ENCODE peak calls at places on chromosomes 12 and 14, in six cellular contexts. F is cardiac fibroblast; Z is CD8-positive, alpha-beta T cell; J is fibroblast of lung; P is HL-60; Y is tibial artery. M is an unnamed sample.

GRCh38 chr12:128797119-128798118 is 26.3 kb downstream of the SLC15A4 start:
- DNase-seq in Y (no peak), P (no peak), Z (no peak), F (peak; percentile 75), J (no peak), M (no peak)

GRCh38 chr12:10366875-10367274 is 23.0 kb downstream of the KLRK1 start:
- DNase-seq in F (peak; percentile 70), Z (no peak), Y (no peak), P (no peak), J (no peak), M (no peak)

GRCh38 chr14:66231823-66232222 is 254.3 kb upstream of the CCDC196 start:
- DNase-seq in Y (no peak), F (no peak), P (no peak), Z (no peak), J (no peak), M (no peak)

GRCh38 chr14:87139299-87139698 is 853.7 kb downstream of the GALC start:
- DNase-seq in Y (no peak), J (peak; percentile 75), P (no peak), Z (no peak), F (peak; percentile 1), M (no peak)

GRCh38 chr14:68627050-68627867 is 165.6 kb downstream of the ZFP36L1 start:
- DNase-seq in F (peak; percentile 11), Y (peak; percentile 72), P (no peak), Z (no peak), J (peak; percentile 62), M (no peak)

GRCh38 chr14:59186316-59186715 is 2.2 kb upstream of the DAAM1 start:
- DNase-seq in J (no peak), Y (no peak), P (no peak), F (no peak), Z (no peak), M (no peak)

GRCh38 chr12:32002848-32003493 is 43.8 kb downstream of the RESF1 start:
- DNase-seq in F (peak; percentile 39), P (no peak), J (peak; percentile 44), Y (no peak), Z (no peak), M (no peak)

GRCh38 chr14:49641697-49642129 is 6.7 kb upstream of the DNAAF2 start:
- DNase-seq in P (no peak), J (peak; percentile 63), F (no peak), Z (no peak), Y (no peak), M (peak; percentile 98)

GRCh38 chr14:99538275-99538674 is 57.1 kb downstream of the CCNK start:
- DNase-seq in F (no peak), P (no peak), J (peak; percentile 56), Y (no peak), Z (no peak), M (no peak)

GRCh38 chr14:100640481-100641273 is 53.5 kb upstream of the BEGAIN start:
- DNase-seq in J (peak; percentile 79), Z (peak; percentile 41), F (no peak), Y (no peak), P (no peak), M (peak; percentile 51)

GRCh38 chr14:72049462-72049861 is 117.2 kb downstream of the RGS6 start:
- DNase-seq in J (peak; percentile 0), P (no peak), Z (no peak), Y (no peak), F (no peak), M (no peak)

GRCh38 chr12:82835217-82835616 is 148.5 kb downstream of the TMTC2 start:
- DNase-seq in Z (no peak), J (peak; percentile 39), Y (no peak), F (peak; percentile 42), P (no peak), M (no peak)

GRCh38 chr14:34993444-34993843 is 10.7 kb downstream of the SRP54 start:
- DNase-seq in Y (no peak), P (no peak), Z (no peak), J (no peak), F (no peak), M (no peak)

GRCh38 chr12:26125451-26126339 is 858 bp upstream of the BHLHE41 start:
- DNase-seq in F (peak; percentile 77), P (no peak), J (peak; percentile 87), Y (peak; percentile 78), Z (no peak), M (peak; percentile 86)

GRCh38 chr12:124369055-124369900 is 74.4 kb downstream of the RFLNA start:
- DNase-seq in Y (peak; percentile 89), P (no peak), J (peak; percentile 94), Z (no peak), F (peak; percentile 95), M (peak; percentile 83)
- H3K4me3 ChIP-seq in Y (no peak overlapping the region), P (no peak overlapping the region), J (no peak overlapping the region), Z (no peak overlapping the region), F (no peak overlapping the region), M (no peak overlapping the region)

GRCh38 chr12:27525373-27525772 is 1.4 kb downstream of the PPFIBP1 start:
- DNase-seq in F (peak; percentile 87), P (no peak), J (peak; percentile 85), Z (no peak), Y (peak; percentile 45), M (peak; percentile 19)
- H3K4me3 ChIP-seq in F (peak overlapping the region; percentile 76), P (no peak overlapping the region), J (peak overlapping the region; percentile 93), Z (no peak overlapping the region), Y (peak overlapping the region; percentile 78), M (no peak overlapping the region)

DNA sequence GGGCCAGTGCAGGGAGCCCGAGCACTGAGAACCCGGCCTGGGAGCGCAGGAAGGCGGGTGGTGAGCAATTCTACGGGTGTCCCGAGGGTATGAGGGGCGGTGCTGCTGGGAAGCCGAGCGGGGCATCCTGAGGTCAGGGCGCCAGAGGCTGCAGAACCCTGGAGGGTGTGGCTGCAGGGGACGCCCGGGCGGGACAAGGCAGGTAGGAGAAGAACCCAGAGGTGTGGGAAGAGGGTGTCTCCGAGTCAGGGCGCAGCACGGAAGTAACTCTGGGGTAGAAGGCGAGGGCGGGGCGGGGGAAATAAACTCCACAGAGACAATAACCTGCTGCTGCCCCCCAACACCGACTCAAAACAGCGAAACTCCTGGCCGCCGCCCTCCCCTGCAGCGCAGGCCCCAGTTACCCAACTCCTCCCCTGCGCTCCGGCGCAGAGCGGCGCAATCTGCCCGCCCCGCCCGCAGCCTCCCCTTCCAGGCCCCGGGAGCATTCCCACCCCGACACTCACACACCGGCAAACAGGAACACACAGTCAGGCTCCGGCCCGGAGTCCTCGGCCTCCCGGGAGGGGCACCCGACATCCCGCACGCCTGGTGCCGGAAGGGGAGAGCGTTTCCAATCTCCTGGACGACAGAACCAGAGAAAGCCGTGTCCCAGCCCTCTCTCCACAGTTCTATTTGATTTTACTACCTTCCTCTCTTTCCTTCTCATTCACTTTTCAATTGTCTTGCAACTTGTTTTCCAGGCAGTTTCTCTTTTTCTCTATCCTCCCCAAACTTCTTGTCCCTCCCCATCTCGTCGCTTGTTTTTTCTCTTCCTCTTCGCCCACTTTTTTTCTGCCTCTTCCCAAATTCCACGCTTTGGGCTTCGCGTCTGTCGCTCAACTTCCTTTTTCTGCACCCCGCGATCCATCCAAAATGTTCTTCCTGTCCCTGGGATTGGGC is 2.4 kb downstream of the HRK start:
- DNase-seq in Z (no peak), P (no peak), J (no peak), Y (no peak), F (peak; percentile 44), M (no peak)
- H3K4me3 ChIP-seq in Z (peak overlapping the region; percentile 35), P (no peak overlapping the region), J (no peak overlapping the region), Y (peak overlapping the region; percentile 32), F (peak overlapping the region; percentile 32), M (no peak overlapping the region)

DNA sequence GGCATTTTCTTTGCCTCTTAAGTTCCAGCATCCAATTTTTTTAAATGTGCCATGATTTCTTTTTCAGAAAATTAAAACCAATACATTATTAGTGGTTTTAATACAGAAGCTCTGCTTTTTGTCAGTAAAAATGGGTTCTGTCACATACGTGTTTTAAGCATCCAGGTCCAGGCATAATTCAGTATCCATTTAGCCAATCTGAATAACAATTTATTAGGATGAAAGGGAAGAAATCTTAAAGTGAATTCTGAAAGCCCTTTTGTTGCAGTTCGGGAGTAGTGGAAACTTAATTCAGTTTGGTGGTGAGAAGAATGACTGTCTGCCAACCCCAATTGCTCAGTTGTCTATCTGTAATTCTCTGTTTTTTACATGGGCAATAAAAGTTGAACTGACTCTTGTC is 7.2 kb downstream of the XPOT start:
- DNase-seq in F (no peak), Y (no peak), Z (no peak), J (no peak), P (no peak), M (no peak)
- H3K4me3 ChIP-seq in F (no peak overlapping the region), Y (no peak overlapping the region), Z (no peak overlapping the region), J (no peak overlapping the region), P (no peak overlapping the region), M (no peak overlapping the region)

GRCh38 chr12:62933220-62933870 is 1.6 kb downstream of the PPM1H start:
- DNase-seq in J (no peak), P (no peak), Y (no peak), F (peak; percentile 5), Z (no peak), M (peak; percentile 49)
- H3K4me3 ChIP-seq in J (peak overlapping the region; percentile 64), P (peak overlapping the region; percentile 78), Y (peak overlapping the region; percentile 77), F (peak overlapping the region; percentile 67), Z (no peak overlapping the region), M (no peak overlapping the region)

GRCh38 chr12:56806303-56806702 is 43.2 kb downstream of the HSD17B6 start:
- DNase-seq in J (no peak), P (no peak), F (no peak), Y (no peak), Z (no peak), M (no peak)

GRCh38 chr12:56805282-56805855 is 42.2 kb downstream of the HSD17B6 start:
- DNase-seq in Z (no peak), F (no peak), J (no peak), P (no peak), Y (no peak), M (no peak)

GRCh38 chr12:56803750-56804149 is 40.6 kb downstream of the HSD17B6 start:
- DNase-seq in Y (peak; percentile 34), Z (no peak), P (no peak), F (no peak), J (peak; percentile 4), M (no peak)

GRCh38 chr12:56804684-56805083 is 41.6 kb downstream of the HSD17B6 start:
- DNase-seq in F (no peak), Z (no peak), P (no peak), Y (no peak), J (no peak), M (no peak)

DNA sequence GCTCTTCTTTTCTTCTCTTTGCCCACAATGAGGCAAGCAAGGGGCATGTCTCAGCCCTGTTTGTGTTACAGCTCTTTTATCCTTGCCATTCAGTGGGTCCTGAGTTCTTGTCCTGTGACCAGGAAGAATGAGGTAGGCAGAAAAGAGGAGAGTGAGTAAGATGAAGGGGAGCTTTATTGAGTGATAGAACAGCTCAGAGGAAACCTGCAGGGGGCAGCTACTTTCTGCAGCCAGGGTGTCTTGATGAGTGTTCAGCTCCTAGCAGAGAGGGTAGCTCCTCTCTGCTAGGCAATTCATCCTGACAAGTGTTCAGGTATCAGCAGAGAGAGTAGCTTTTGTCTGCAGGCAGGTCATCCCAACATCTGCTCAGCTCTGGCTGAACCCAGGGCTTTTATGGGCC is 41.0 kb downstream of the HSD17B6 start:
- DNase-seq in F (no peak), P (no peak), J (no peak), Z (no peak), Y (no peak), M (no peak)
- H3K4me3 ChIP-seq in F (no peak overlapping the region), P (no peak overlapping the region), J (no peak overlapping the region), Z (no peak overlapping the region), Y (no peak overlapping the region), M (no peak overlapping the region)

DNA sequence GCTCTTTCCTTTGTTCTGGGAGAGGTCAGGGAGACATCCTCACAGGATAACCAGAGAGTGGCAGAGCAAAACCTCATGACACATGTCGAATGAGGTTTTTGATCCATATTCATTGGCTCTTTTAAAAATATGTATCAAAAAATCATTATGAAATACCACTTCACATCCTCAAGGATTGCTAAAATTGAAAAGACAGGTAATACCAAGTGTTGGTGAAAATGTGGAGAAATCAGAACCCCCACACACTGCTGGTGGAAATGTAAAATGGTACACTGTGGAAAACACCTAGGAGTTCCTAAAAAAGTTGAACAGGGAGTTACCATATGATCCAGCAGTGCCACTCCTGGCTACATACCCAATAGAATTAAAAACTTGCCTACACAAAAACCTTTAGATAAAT is 107.8 kb upstream of the ARID2 start:
- DNase-seq in P (no peak), Y (no peak), J (no peak), Z (no peak), F (no peak), M (no peak)
- H3K4me3 ChIP-seq in P (no peak overlapping the region), Y (no peak overlapping the region), J (no peak overlapping the region), Z (no peak overlapping the region), F (no peak overlapping the region), M (no peak overlapping the region)